ENCODE peak calls at places on chromosome 18, in seven cellular contexts. E is psoas muscle, S is mucosa of descending colon, D is sigmoid colon, G is mesenchymal stem cell, J is GM23338, O is esophagus squamous epithelium. A is an unnamed sample. For H3K4me1, the result is how much of the 10 kb centered on the place peaks cover.

GRCh38 chr18:5895886-5896740 is 791 bp upstream of the TMEM200C start:
- DNase-seq in E (peak), S (peak), D (peak), G (peak), J (peak), O (no peak), A (no peak)

GRCh38 chr18:49499046-49499637 is 12.1 kb upstream of the C18orf32 start:
- DNase-seq in E (no peak), S (no peak), D (no peak), G (no peak), J (peak), O (no peak), A (no peak)

GRCh38 chr18:11733031-11733430 is 44.0 kb downstream of the GNAL start:
- DNase-seq in E (peak), S (peak), D (peak), G (peak), J (peak), O (no peak), A (peak)

GRCh38 chr18:48917579-48918101 is 33.1 kb downstream of the SMAD7 start:
- DNase-seq in E (no peak), S (no peak), D (peak), G (no peak), J (no peak), O (no peak), A (no peak)

GRCh38 chr18:26487437-26487836 is 60.9 kb downstream of the KCTD1 start:
- DNase-seq in E (no peak), S (no peak), D (no peak), G (no peak), J (no peak), O (no peak), A (no peak)

GRCh38 chr18:76979111-76979751 is 153.4 kb downstream of the MBP start:
- DNase-seq in E (no peak), S (no peak), D (no peak), G (no peak), J (no peak), O (no peak), A (no peak)

GRCh38 chr18:78430171-78430857 is 549.3 kb upstream of the SALL3 start:
- DNase-seq in E (no peak), S (no peak), D (no peak), G (no peak), J (no peak), O (no peak), A (no peak)

GRCh38 chr18:60191926-60192325 is 180.6 kb downstream of the MC4R start:
- DNase-seq in E (no peak), S (no peak), D (no peak), G (no peak), J (peak), O (no peak), A (no peak)

GRCh38 chr18:31741096-31741735 is 19.5 kb downstream of the SLC25A52 start:
- DNase-seq in E (no peak), S (peak), D (no peak), G (peak), J (peak), O (no peak), A (no peak)

GRCh38 chr18:11946756-11947155 is 34.6 kb upstream of the IMPA2 start:
- DNase-seq in E (peak), S (peak), D (peak), G (peak), J (peak), O (no peak), A (no peak)

GRCh38 chr18:48836231-48836805 is 114.4 kb downstream of the SMAD7 start:
- DNase-seq in E (no peak), S (no peak), D (peak), G (no peak), J (no peak), O (no peak), A (no peak)

GRCh38 chr18:46497129-46497528 is 159.9 kb downstream of the LOXHD1 start:
- DNase-seq in E (no peak), S (peak), D (peak), G (peak), J (peak), O (no peak), A (no peak)

GRCh38 chr18:5195656-5196055 is 1.4 kb downstream of the AKAIN1 start:
- DNase-seq in E (no peak), S (no peak), D (no peak), G (no peak), J (peak), O (no peak), A (no peak)

GRCh38 chr18:56060967-56061541 is 473.1 kb upstream of the TCF4 start:
- DNase-seq in E (no peak), S (no peak), D (no peak), G (no peak), J (peak), O (no peak), A (no peak)

GRCh38 chr18:32545631-32546030 is 74.9 kb upstream of the GAREM1 start:
- DNase-seq in E (no peak), S (no peak), D (no peak), G (no peak), J (no peak), O (no peak), A (no peak)

GRCh38 chr18:2304378-2305175 is 266.7 kb downstream of the METTL4 start:
- DNase-seq in E (no peak), S (no peak), D (no peak), G (no peak), J (no peak), O (no peak), A (no peak)

GRCh38 chr18:1408331-1408835 is 503.7 kb downstream of the ADCYAP1 start:
- DNase-seq in E (no peak), S (no peak), D (no peak), G (no peak), J (no peak), O (no peak), A (no peak)

GRCh38 chr18:32048507-32049091 is 30.0 kb downstream of the RNF125 start:
- DNase-seq in E (peak), S (peak), D (peak), G (peak), J (no peak), O (no peak), A (no peak)

GRCh38 chr18:50051288-50051687 is 143.7 kb downstream of the MYO5B start:
- DNase-seq in E (no peak), S (no peak), D (no peak), G (no peak), J (peak), O (no peak), A (no peak)

GRCh38 chr18:65468881-65469280 is 281.9 kb upstream of the CDH7 start:
- DNase-seq in E (no peak), S (no peak), D (no peak), G (no peak), J (no peak), O (no peak), A (no peak)

GRCh38 chr18:46416706-46417638 is 240.0 kb downstream of the LOXHD1 start:
- DNase-seq in E (no peak), S (no peak), D (no peak), G (no peak), J (peak), O (no peak), A (no peak)

GRCh38 chr18:58235001-58235436 is 191.0 kb downstream of the NEDD4L start:
- DNase-seq in E (no peak), S (peak), D (no peak), G (no peak), J (no peak), O (no peak), A (no peak)

DNA sequence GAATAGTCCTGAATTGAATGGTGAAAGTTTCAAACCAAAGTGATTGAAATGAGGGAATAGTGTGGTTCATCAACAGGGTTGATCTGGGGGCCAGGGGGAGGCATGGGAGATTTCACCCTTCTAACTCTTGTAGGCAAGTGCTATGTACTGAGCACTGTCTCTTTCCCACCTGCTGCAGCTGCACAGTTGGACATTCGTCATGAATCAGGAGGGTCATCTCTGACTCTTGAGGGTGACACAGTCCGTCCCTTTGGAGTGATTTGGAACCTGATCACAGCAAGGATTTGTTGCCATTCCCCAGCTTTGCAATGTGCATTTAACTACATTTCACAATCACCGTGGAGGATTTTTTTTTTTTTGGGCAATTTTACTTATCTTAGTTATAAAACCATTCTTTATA is 224.6 kb downstream of the PHLPP1 start:
- DNase-seq in E (no peak), S (no peak), D (no peak), G (no peak), J (no peak), O (no peak), A (no peak)
- H3K4me1 ChIP-seq in E (under half), S (under half), D (under half), G (under half), J (under half), O (half or more), A (under half)

GRCh38 chr18:37712776-37713175 is 147.2 kb upstream of the CELF4 start:
- DNase-seq in E (no peak), S (no peak), D (no peak), G (no peak), J (no peak), O (no peak), A (no peak)
- H3K4me1 ChIP-seq in E (under half), S (under half), D (under half), G (under half), J (under half), O (under half), A (under half)

GRCh38 chr18:74454279-74454741 is 2.8 kb downstream of the DIPK1C start:
- DNase-seq in E (no peak), S (no peak), D (no peak), G (no peak), J (no peak), O (no peak), A (no peak)
- H3K4me1 ChIP-seq in E (under half), S (under half), D (under half), G (under half), J (under half), O (under half), A (under half)

DNA sequence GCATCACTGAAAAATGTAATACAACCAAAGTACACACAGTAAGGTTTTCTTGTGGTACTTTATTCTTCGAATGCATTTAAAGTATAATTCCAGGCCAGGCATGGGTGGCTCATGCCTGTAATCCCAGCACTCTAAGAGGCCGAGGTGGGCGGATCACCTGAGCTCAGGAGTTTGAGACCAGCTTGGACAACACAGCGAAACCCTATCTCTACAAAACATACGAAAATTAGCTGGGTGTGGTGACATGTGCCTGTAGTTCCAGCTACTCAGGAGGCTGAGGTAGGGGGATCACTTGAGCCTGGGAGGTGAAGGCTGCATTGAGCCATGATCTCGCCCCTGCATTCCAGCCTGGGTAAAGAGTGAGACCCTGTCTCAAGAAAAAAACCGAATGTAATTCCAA is 3.9 kb upstream of the TTC39C start:
- DNase-seq in E (no peak), S (no peak), D (no peak), G (no peak), J (peak), O (no peak), A (no peak)
- H3K4me1 ChIP-seq in E (under half), S (under half), D (under half), G (under half), J (under half), O (under half), A (under half)

DNA sequence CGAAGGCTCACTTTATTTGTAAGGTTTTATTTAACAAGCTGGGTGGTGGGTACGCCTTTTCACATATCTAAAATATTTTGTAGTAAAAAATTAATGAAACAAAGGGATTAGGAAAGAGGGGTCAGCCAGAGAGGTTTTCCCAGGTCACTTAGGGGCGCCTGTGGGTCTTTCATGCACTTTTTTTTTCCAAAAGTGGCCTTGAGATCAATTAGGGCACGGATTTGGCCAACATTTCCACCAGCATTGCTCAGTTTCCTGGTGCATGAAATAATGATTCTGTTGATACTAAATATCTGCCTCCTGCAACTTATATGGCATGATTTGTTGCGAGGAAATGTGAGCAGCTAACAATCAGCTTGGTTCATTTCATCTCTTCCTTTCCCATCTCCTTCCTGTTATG is 67.6 kb upstream of the ZCCHC2 start:
- DNase-seq in E (no peak), S (no peak), D (no peak), G (no peak), J (no peak), O (no peak), A (no peak)
- H3K4me1 ChIP-seq in E (under half), S (under half), D (under half), G (under half), J (under half), O (under half), A (under half)